ENCODE peak calls at places on chromosomes 5 and 9, in seven cellular contexts. One of them, this sample, is unnamed.

GRCh38 chr5:59785701-59786100 is 107.8 kb downstream of the PDE4D start:
- DNase-seq in AG09319: no peak
- DNase-seq in mesothelial cell of epicardium: no peak
- DNase-seq in cardiac fibroblast: no peak
- DNase-seq in anterior cingulate cortex: no peak
- DNase-seq in uterus: no peak
- DNase-seq in activated CD4-positive, alpha-beta T cell treated with anti-CD3 and anti-CD28 coated beads, Interleukin-2, amount 50 U/mL, for 48 hours: no peak
- DNase-seq in this sample: no peak

GRCh38 chr5:53170748-53171349 is 61.3 kb upstream of the MOCS2 start:
- DNase-seq in AG09319: no peak
- DNase-seq in mesothelial cell of epicardium: no peak
- DNase-seq in cardiac fibroblast: peak
- DNase-seq in anterior cingulate cortex: no peak
- DNase-seq in uterus: no peak
- DNase-seq in activated CD4-positive, alpha-beta T cell treated with anti-CD3 and anti-CD28 coated beads, Interleukin-2, amount 50 U/mL, for 48 hours: no peak
- DNase-seq in this sample: peak

GRCh38 chr5:165272471-165272870 is 1767.1 kb downstream of the MAT2B start:
- DNase-seq in AG09319: no peak
- DNase-seq in mesothelial cell of epicardium: no peak
- DNase-seq in cardiac fibroblast: no peak
- DNase-seq in anterior cingulate cortex: no peak
- DNase-seq in uterus: no peak
- DNase-seq in activated CD4-positive, alpha-beta T cell treated with anti-CD3 and anti-CD28 coated beads, Interleukin-2, amount 50 U/mL, for 48 hours: no peak
- DNase-seq in this sample: no peak

GRCh38 chr9:92266486-92266885 is 27.0 kb downstream of the IARS1 start:
- DNase-seq in AG09319: no peak
- DNase-seq in mesothelial cell of epicardium: no peak
- DNase-seq in cardiac fibroblast: no peak
- DNase-seq in anterior cingulate cortex: no peak
- DNase-seq in uterus: no peak
- DNase-seq in activated CD4-positive, alpha-beta T cell treated with anti-CD3 and anti-CD28 coated beads, Interleukin-2, amount 50 U/mL, for 48 hours: no peak
- DNase-seq in this sample: no peak

GRCh38 chr5:7728076-7728475 is 122.9 kb downstream of the CFAP90 start:
- DNase-seq in AG09319: no peak
- DNase-seq in mesothelial cell of epicardium: no peak
- DNase-seq in cardiac fibroblast: no peak
- DNase-seq in anterior cingulate cortex: no peak
- DNase-seq in uterus: no peak
- DNase-seq in activated CD4-positive, alpha-beta T cell treated with anti-CD3 and anti-CD28 coated beads, Interleukin-2, amount 50 U/mL, for 48 hours: no peak
- DNase-seq in this sample: no peak

GRCh38 chr9:18791074-18791473 is 241.9 kb downstream of the SAXO1 start:
- DNase-seq in AG09319: no peak
- DNase-seq in mesothelial cell of epicardium: peak
- DNase-seq in cardiac fibroblast: peak
- DNase-seq in anterior cingulate cortex: no peak
- DNase-seq in uterus: no peak
- DNase-seq in activated CD4-positive, alpha-beta T cell treated with anti-CD3 and anti-CD28 coated beads, Interleukin-2, amount 50 U/mL, for 48 hours: no peak
- DNase-seq in this sample: no peak

GRCh38 chr5:32889078-32889477 is 178.0 kb downstream of the NPR3 start:
- DNase-seq in AG09319: no peak
- DNase-seq in mesothelial cell of epicardium: no peak
- DNase-seq in cardiac fibroblast: no peak
- DNase-seq in anterior cingulate cortex: no peak
- DNase-seq in uterus: no peak
- DNase-seq in activated CD4-positive, alpha-beta T cell treated with anti-CD3 and anti-CD28 coated beads, Interleukin-2, amount 50 U/mL, for 48 hours: no peak
- DNase-seq in this sample: no peak

GRCh38 chr5:123549256-123549904 is 37.4 kb downstream of the CSNK1G3 start:
- DNase-seq in AG09319: no peak
- DNase-seq in mesothelial cell of epicardium: no peak
- DNase-seq in cardiac fibroblast: no peak
- DNase-seq in anterior cingulate cortex: no peak
- DNase-seq in uterus: no peak
- DNase-seq in activated CD4-positive, alpha-beta T cell treated with anti-CD3 and anti-CD28 coated beads, Interleukin-2, amount 50 U/mL, for 48 hours: peak
- DNase-seq in this sample: no peak

GRCh38 chr9:69980591-69980990 is 63.1 kb upstream of the MAMDC2 start:
- DNase-seq in AG09319: no peak
- DNase-seq in mesothelial cell of epicardium: no peak
- DNase-seq in cardiac fibroblast: no peak
- DNase-seq in anterior cingulate cortex: no peak
- DNase-seq in uterus: no peak
- DNase-seq in activated CD4-positive, alpha-beta T cell treated with anti-CD3 and anti-CD28 coated beads, Interleukin-2, amount 50 U/mL, for 48 hours: no peak
- DNase-seq in this sample: no peak

GRCh38 chr5:149679876-149680809 is 50.0 kb upstream of the PPARGC1B start:
- DNase-seq in AG09319: no peak
- DNase-seq in mesothelial cell of epicardium: no peak
- DNase-seq in cardiac fibroblast: no peak
- DNase-seq in anterior cingulate cortex: no peak
- DNase-seq in uterus: no peak
- DNase-seq in activated CD4-positive, alpha-beta T cell treated with anti-CD3 and anti-CD28 coated beads, Interleukin-2, amount 50 U/mL, for 48 hours: no peak
- DNase-seq in this sample: no peak

GRCh38 chr5:51433052-51433710 is 49.9 kb downstream of the ISL1 start:
- DNase-seq in AG09319: no peak
- DNase-seq in mesothelial cell of epicardium: no peak
- DNase-seq in cardiac fibroblast: no peak
- DNase-seq in anterior cingulate cortex: no peak
- DNase-seq in uterus: no peak
- DNase-seq in activated CD4-positive, alpha-beta T cell treated with anti-CD3 and anti-CD28 coated beads, Interleukin-2, amount 50 U/mL, for 48 hours: no peak
- DNase-seq in this sample: no peak

GRCh38 chr5:55851675-55851979 is 470 bp downstream of the IL31RA start:
- DNase-seq in AG09319: no peak
- DNase-seq in mesothelial cell of epicardium: no peak
- DNase-seq in cardiac fibroblast: no peak
- DNase-seq in anterior cingulate cortex: no peak
- DNase-seq in uterus: no peak
- DNase-seq in activated CD4-positive, alpha-beta T cell treated with anti-CD3 and anti-CD28 coated beads, Interleukin-2, amount 50 U/mL, for 48 hours: no peak
- DNase-seq in this sample: no peak

GRCh38 chr9:110217656-110218099 is 9.7 kb upstream of the C9orf152 start:
- DNase-seq in AG09319: no peak
- DNase-seq in mesothelial cell of epicardium: no peak
- DNase-seq in cardiac fibroblast: peak
- DNase-seq in anterior cingulate cortex: no peak
- DNase-seq in uterus: no peak
- DNase-seq in activated CD4-positive, alpha-beta T cell treated with anti-CD3 and anti-CD28 coated beads, Interleukin-2, amount 50 U/mL, for 48 hours: no peak
- DNase-seq in this sample: peak

GRCh38 chr9:126862461-126862830 is 2.0 kb downstream of the ZBTB34 start:
- DNase-seq in AG09319: no peak
- DNase-seq in mesothelial cell of epicardium: no peak
- DNase-seq in cardiac fibroblast: no peak
- DNase-seq in anterior cingulate cortex: no peak
- DNase-seq in uterus: no peak
- DNase-seq in activated CD4-positive, alpha-beta T cell treated with anti-CD3 and anti-CD28 coated beads, Interleukin-2, amount 50 U/mL, for 48 hours: no peak
- DNase-seq in this sample: no peak

GRCh38 chr9:99433555-99433954 is 211.5 kb downstream of the SEC61B start:
- DNase-seq in AG09319: peak
- DNase-seq in mesothelial cell of epicardium: no peak
- DNase-seq in cardiac fibroblast: peak
- DNase-seq in anterior cingulate cortex: no peak
- DNase-seq in uterus: no peak
- DNase-seq in activated CD4-positive, alpha-beta T cell treated with anti-CD3 and anti-CD28 coated beads, Interleukin-2, amount 50 U/mL, for 48 hours: peak
- DNase-seq in this sample: no peak

GRCh38 chr9:106333487-106333886 is 529.5 kb upstream of the ZNF462 start:
- DNase-seq in AG09319: no peak
- DNase-seq in mesothelial cell of epicardium: no peak
- DNase-seq in cardiac fibroblast: no peak
- DNase-seq in anterior cingulate cortex: no peak
- DNase-seq in uterus: no peak
- DNase-seq in activated CD4-positive, alpha-beta T cell treated with anti-CD3 and anti-CD28 coated beads, Interleukin-2, amount 50 U/mL, for 48 hours: no peak
- DNase-seq in this sample: no peak

GRCh38 chr5:141186897-141187512 is at the start of gene PCDHB9:
- DNase-seq in AG09319: no peak
- DNase-seq in mesothelial cell of epicardium: no peak
- DNase-seq in cardiac fibroblast: peak
- DNase-seq in anterior cingulate cortex: no peak
- DNase-seq in uterus: no peak
- DNase-seq in activated CD4-positive, alpha-beta T cell treated with anti-CD3 and anti-CD28 coated beads, Interleukin-2, amount 50 U/mL, for 48 hours: peak
- DNase-seq in this sample: no peak

GRCh38 chr5:95471922-95472321 is 80.8 kb downstream of the FAM81B start:
- DNase-seq in AG09319: no peak
- DNase-seq in mesothelial cell of epicardium: no peak
- DNase-seq in cardiac fibroblast: peak
- DNase-seq in anterior cingulate cortex: no peak
- DNase-seq in uterus: no peak
- DNase-seq in activated CD4-positive, alpha-beta T cell treated with anti-CD3 and anti-CD28 coated beads, Interleukin-2, amount 50 U/mL, for 48 hours: no peak
- DNase-seq in this sample: no peak

GRCh38 chr5:118208031-118208453 is 780.3 kb downstream of the DTWD2 start:
- DNase-seq in AG09319: no peak
- DNase-seq in mesothelial cell of epicardium: no peak
- DNase-seq in cardiac fibroblast: no peak
- DNase-seq in anterior cingulate cortex: no peak
- DNase-seq in uterus: no peak
- DNase-seq in activated CD4-positive, alpha-beta T cell treated with anti-CD3 and anti-CD28 coated beads, Interleukin-2, amount 50 U/mL, for 48 hours: no peak
- DNase-seq in this sample: no peak

GRCh38 chr5:29218138-29218537 is 1975.3 kb upstream of the CDH6 start:
- DNase-seq in AG09319: no peak
- DNase-seq in mesothelial cell of epicardium: no peak
- DNase-seq in cardiac fibroblast: no peak
- DNase-seq in anterior cingulate cortex: no peak
- DNase-seq in uterus: no peak
- DNase-seq in activated CD4-positive, alpha-beta T cell treated with anti-CD3 and anti-CD28 coated beads, Interleukin-2, amount 50 U/mL, for 48 hours: no peak
- DNase-seq in this sample: no peak

GRCh38 chr5:102865171-102865509 is 110.0 kb downstream of the PAM start:
- DNase-seq in AG09319: no peak
- DNase-seq in mesothelial cell of epicardium: no peak
- DNase-seq in cardiac fibroblast: no peak
- DNase-seq in anterior cingulate cortex: no peak
- DNase-seq in uterus: no peak
- DNase-seq in activated CD4-positive, alpha-beta T cell treated with anti-CD3 and anti-CD28 coated beads, Interleukin-2, amount 50 U/mL, for 48 hours: no peak
- DNase-seq in this sample: no peak

GRCh38 chr5:170617519-170618218 is 113.8 kb downstream of the KCNIP1 start:
- DNase-seq in AG09319: no peak
- DNase-seq in mesothelial cell of epicardium: no peak
- DNase-seq in cardiac fibroblast: no peak
- DNase-seq in anterior cingulate cortex: no peak
- DNase-seq in uterus: no peak
- DNase-seq in activated CD4-positive, alpha-beta T cell treated with anti-CD3 and anti-CD28 coated beads, Interleukin-2, amount 50 U/mL, for 48 hours: no peak
- DNase-seq in this sample: no peak

GRCh38 chr9:125532412-125532811 is 174.6 kb downstream of the MAPKAP1 start:
- DNase-seq in AG09319: no peak
- DNase-seq in mesothelial cell of epicardium: no peak
- DNase-seq in cardiac fibroblast: no peak
- DNase-seq in anterior cingulate cortex: no peak
- DNase-seq in uterus: no peak
- DNase-seq in activated CD4-positive, alpha-beta T cell treated with anti-CD3 and anti-CD28 coated beads, Interleukin-2, amount 50 U/mL, for 48 hours: no peak
- DNase-seq in this sample: no peak

GRCh38 chr5:17218353-17219005 is 1.0 kb downstream of the BASP1 start:
- DNase-seq in AG09319: no peak
- DNase-seq in mesothelial cell of epicardium: peak
- DNase-seq in cardiac fibroblast: peak
- DNase-seq in anterior cingulate cortex: no peak
- DNase-seq in uterus: peak
- DNase-seq in activated CD4-positive, alpha-beta T cell treated with anti-CD3 and anti-CD28 coated beads, Interleukin-2, amount 50 U/mL, for 48 hours: no peak
- DNase-seq in this sample: no peak

GRCh38 chr5:175861337-175862130 is 9.8 kb upstream of the CPLX2 start:
- DNase-seq in AG09319: no peak
- DNase-seq in mesothelial cell of epicardium: no peak
- DNase-seq in cardiac fibroblast: no peak
- DNase-seq in anterior cingulate cortex: no peak
- DNase-seq in uterus: no peak
- DNase-seq in activated CD4-positive, alpha-beta T cell treated with anti-CD3 and anti-CD28 coated beads, Interleukin-2, amount 50 U/mL, for 48 hours: no peak
- DNase-seq in this sample: no peak

GRCh38 chr5:154654484-154655375 is 100.4 kb upstream of the LARP1 start:
- DNase-seq in AG09319: no peak
- DNase-seq in mesothelial cell of epicardium: no peak
- DNase-seq in cardiac fibroblast: peak
- DNase-seq in anterior cingulate cortex: no peak
- DNase-seq in uterus: no peak
- DNase-seq in activated CD4-positive, alpha-beta T cell treated with anti-CD3 and anti-CD28 coated beads, Interleukin-2, amount 50 U/mL, for 48 hours: no peak
- DNase-seq in this sample: no peak